ENCODE peak calls at places on chromosomes 11 and 22, in nine cellular contexts. B, M, U, Z, V, S, F, R and L are unnamed samples.

GRCh38 chr11:68140496-68141246 is 19.5 kb upstream of the CHKA start:
- DNase-seq in Z (no peak), R (no peak), V (no peak), S (no peak), U (no peak), M (peak), F (peak), B (no peak), L (no peak)

GRCh38 chr11:129249923-129250322 is 57.8 kb upstream of the ARHGAP32 start:
- DNase-seq in R (no peak), M (no peak), Z (peak), S (peak), F (no peak), U (no peak), B (no peak), V (no peak), L (no peak)

GRCh38 chr22:11325767-11326166 is 4202.2 kb upstream of the OR11H1 start:
- DNase-seq in B (no peak), V (no peak), R (no peak), Z (no peak), F (no peak), M (no peak), U (no peak), S (no peak), L (no peak)

GRCh38 chr11:34839969-34840368 is 76.2 kb downstream of the APIP start:
- DNase-seq in S (no peak), M (no peak), U (no peak), B (no peak), F (no peak), R (no peak), Z (no peak), V (no peak), L (no peak)

GRCh38 chr11:114586797-114587196 is 8.8 kb downstream of the NXPE4 start:
- DNase-seq in U (no peak), R (no peak), S (no peak), Z (no peak), M (no peak), B (no peak), F (no peak), V (no peak), L (no peak)

GRCh38 chr22:17917490-17917983 is 106.8 kb downstream of the MICAL3 start:
- DNase-seq in M (no peak), R (no peak), Z (no peak), F (no peak), U (peak), S (no peak), V (no peak), B (peak), L (no peak)

GRCh38 chr11:64204464-64204989 is 2.0 kb upstream of the FERMT3 start:
- DNase-seq in V (peak), U (peak), M (peak), R (peak), Z (peak), S (peak), B (peak), F (peak), L (peak)

GRCh38 chr11:116853461-116854073 is 16.1 kb upstream of the APOA1 start:
- DNase-seq in F (no peak), B (peak), R (no peak), U (peak), V (peak), M (no peak), Z (peak), S (peak), L (peak)

GRCh38 chr11:110295487-110296225 is 758 bp downstream of the RDX start:
- DNase-seq in R (peak), V (peak), Z (peak), S (peak), B (peak), M (peak), U (peak), F (peak), L (peak)

GRCh38 chr22:46068176-46068907 is 82.0 kb upstream of the PPARA start:
- DNase-seq in U (no peak), B (no peak), Z (no peak), S (peak), R (no peak), F (no peak), M (no peak), V (no peak), L (no peak)

GRCh38 chr11:121696177-121696863 is 243.6 kb upstream of the SORL1-AS1 start:
- DNase-seq in M (no peak), B (no peak), V (no peak), Z (no peak), S (peak), R (no peak), F (peak), U (no peak), L (no peak)

GRCh38 chr11:95282337-95282751 is 51.3 kb upstream of the SESN3 start:
- DNase-seq in U (no peak), R (peak), F (no peak), V (no peak), Z (no peak), S (no peak), B (no peak), M (no peak), L (no peak)